ENCODE peak calls at places on chromosomes 5 and 9, in seven cellular contexts. One of them, this sample, is unnamed.

GRCh38 chr5:1380011-1380817 is 35.3 kb upstream of the CLPTM1L start:
- DNase-seq in brain microvascular endothelial cell: no peak
- DNase-seq in aorta: peak
- DNase-seq in psoas muscle: peak
- DNase-seq in uterus: no peak
- DNase-seq in K562: peak
- DNase-seq in CD4-positive, alpha-beta memory T cell: peak
- DNase-seq in this sample: no peak

GRCh38 chr9:116491219-116491618 is 195.9 kb upstream of the TRIM32 start:
- DNase-seq in brain microvascular endothelial cell: no peak
- DNase-seq in aorta: no peak
- DNase-seq in psoas muscle: no peak
- DNase-seq in uterus: no peak
- DNase-seq in K562: no peak
- DNase-seq in CD4-positive, alpha-beta memory T cell: no peak
- DNase-seq in this sample: no peak

GRCh38 chr5:998975-999501 is 9.6 kb upstream of the NKD2 start:
- DNase-seq in brain microvascular endothelial cell: no peak
- DNase-seq in aorta: peak
- DNase-seq in psoas muscle: no peak
- DNase-seq in uterus: peak
- DNase-seq in K562: no peak
- DNase-seq in CD4-positive, alpha-beta memory T cell: no peak
- DNase-seq in this sample: no peak

GRCh38 chr5:31317642-31318041 is 124.2 kb downstream of the CDH6 start:
- DNase-seq in brain microvascular endothelial cell: no peak
- DNase-seq in aorta: no peak
- DNase-seq in psoas muscle: no peak
- DNase-seq in uterus: no peak
- DNase-seq in K562: peak
- DNase-seq in CD4-positive, alpha-beta memory T cell: no peak
- DNase-seq in this sample: no peak

GRCh38 chr5:1543398-1544293 is 19.9 kb upstream of the LPCAT1 start:
- DNase-seq in brain microvascular endothelial cell: no peak
- DNase-seq in aorta: peak
- DNase-seq in psoas muscle: no peak
- DNase-seq in uterus: peak
- DNase-seq in K562: no peak
- DNase-seq in CD4-positive, alpha-beta memory T cell: no peak
- DNase-seq in this sample: no peak

GRCh38 chr5:6471252-6471651 is 22.6 kb downstream of the UBE2QL1 start:
- DNase-seq in brain microvascular endothelial cell: no peak
- DNase-seq in aorta: no peak
- DNase-seq in psoas muscle: no peak
- DNase-seq in uterus: no peak
- DNase-seq in K562: no peak
- DNase-seq in CD4-positive, alpha-beta memory T cell: no peak
- DNase-seq in this sample: no peak

GRCh38 chr5:3343911-3344310 is 251.7 kb upstream of the IRX1 start:
- DNase-seq in brain microvascular endothelial cell: no peak
- DNase-seq in aorta: peak
- DNase-seq in psoas muscle: no peak
- DNase-seq in uterus: no peak
- DNase-seq in K562: no peak
- DNase-seq in CD4-positive, alpha-beta memory T cell: no peak
- DNase-seq in this sample: no peak

GRCh38 chr5:50807661-50808060 is 141.2 kb downstream of the PARP8 start:
- DNase-seq in brain microvascular endothelial cell: peak
- DNase-seq in aorta: no peak
- DNase-seq in psoas muscle: no peak
- DNase-seq in uterus: no peak
- DNase-seq in K562: no peak
- DNase-seq in CD4-positive, alpha-beta memory T cell: no peak
- DNase-seq in this sample: no peak

GRCh38 chr9:128159073-128159783 is 837 bp upstream of the BBLN start:
- DNase-seq in brain microvascular endothelial cell: no peak
- DNase-seq in aorta: no peak
- DNase-seq in psoas muscle: no peak
- DNase-seq in uterus: peak
- DNase-seq in K562: peak
- DNase-seq in CD4-positive, alpha-beta memory T cell: peak
- DNase-seq in this sample: peak

GRCh38 chr9:94806307-94806893 is 79.9 kb downstream of the AOPEP start:
- DNase-seq in brain microvascular endothelial cell: no peak
- DNase-seq in aorta: no peak
- DNase-seq in psoas muscle: no peak
- DNase-seq in uterus: no peak
- DNase-seq in K562: no peak
- DNase-seq in CD4-positive, alpha-beta memory T cell: no peak
- DNase-seq in this sample: no peak

GRCh38 chr5:23884405-23884804 is 377.0 kb downstream of the PRDM9 start:
- DNase-seq in brain microvascular endothelial cell: no peak
- DNase-seq in aorta: no peak
- DNase-seq in psoas muscle: no peak
- DNase-seq in uterus: no peak
- DNase-seq in K562: no peak
- DNase-seq in CD4-positive, alpha-beta memory T cell: no peak
- DNase-seq in this sample: no peak

GRCh38 chr5:79135790-79136553 is 24.4 kb downstream of the BHMT start:
- DNase-seq in brain microvascular endothelial cell: no peak
- DNase-seq in aorta: no peak
- DNase-seq in psoas muscle: no peak
- DNase-seq in uterus: no peak
- DNase-seq in K562: no peak
- DNase-seq in CD4-positive, alpha-beta memory T cell: no peak
- DNase-seq in this sample: no peak

GRCh38 chr5:17374157-17374556 is 123.9 kb upstream of the TAF11L2 start:
- DNase-seq in brain microvascular endothelial cell: peak
- DNase-seq in aorta: no peak
- DNase-seq in psoas muscle: no peak
- DNase-seq in uterus: no peak
- DNase-seq in K562: no peak
- DNase-seq in CD4-positive, alpha-beta memory T cell: no peak
- DNase-seq in this sample: no peak

GRCh38 chr9:34457266-34458012 is 931 bp downstream of the FAM219A start:
- DNase-seq in brain microvascular endothelial cell: peak
- DNase-seq in aorta: peak
- DNase-seq in psoas muscle: peak
- DNase-seq in uterus: peak
- DNase-seq in K562: peak
- DNase-seq in CD4-positive, alpha-beta memory T cell: peak
- DNase-seq in this sample: peak

GRCh38 chr5:154505567-154505966 is 27.5 kb upstream of the HAND1 start:
- DNase-seq in brain microvascular endothelial cell: no peak
- DNase-seq in aorta: no peak
- DNase-seq in psoas muscle: no peak
- DNase-seq in uterus: no peak
- DNase-seq in K562: no peak
- DNase-seq in CD4-positive, alpha-beta memory T cell: no peak
- DNase-seq in this sample: no peak

GRCh38 chr9:71703172-71703872 is 65.0 kb downstream of the CEMIP2 start:
- DNase-seq in brain microvascular endothelial cell: no peak
- DNase-seq in aorta: no peak
- DNase-seq in psoas muscle: no peak
- DNase-seq in uterus: no peak
- DNase-seq in K562: no peak
- DNase-seq in CD4-positive, alpha-beta memory T cell: no peak
- DNase-seq in this sample: no peak

GRCh38 chr9:136239135-136239962 is 6.3 kb downstream of the QSOX2 start:
- DNase-seq in brain microvascular endothelial cell: no peak
- DNase-seq in aorta: no peak
- DNase-seq in psoas muscle: no peak
- DNase-seq in uterus: no peak
- DNase-seq in K562: no peak
- DNase-seq in CD4-positive, alpha-beta memory T cell: no peak
- DNase-seq in this sample: no peak

GRCh38 chr9:124868511-124869465 is 6.9 kb downstream of the ARPC5L start:
- DNase-seq in brain microvascular endothelial cell: peak
- DNase-seq in aorta: peak
- DNase-seq in psoas muscle: peak
- DNase-seq in uterus: peak
- DNase-seq in K562: peak
- DNase-seq in CD4-positive, alpha-beta memory T cell: peak
- DNase-seq in this sample: peak

GRCh38 chr9:76020654-76021053 is 130.2 kb downstream of the PCSK5 start:
- DNase-seq in brain microvascular endothelial cell: no peak
- DNase-seq in aorta: no peak
- DNase-seq in psoas muscle: no peak
- DNase-seq in uterus: no peak
- DNase-seq in K562: no peak
- DNase-seq in CD4-positive, alpha-beta memory T cell: no peak
- DNase-seq in this sample: no peak

GRCh38 chr9:118896356-118897000 is 472.8 kb downstream of the BRINP1 start:
- DNase-seq in brain microvascular endothelial cell: no peak
- DNase-seq in aorta: no peak
- DNase-seq in psoas muscle: no peak
- DNase-seq in uterus: no peak
- DNase-seq in K562: peak
- DNase-seq in CD4-positive, alpha-beta memory T cell: no peak
- DNase-seq in this sample: no peak

GRCh38 chr5:128271859-128272446 is 188.4 kb downstream of the SLC12A2 start:
- DNase-seq in brain microvascular endothelial cell: peak
- DNase-seq in aorta: no peak
- DNase-seq in psoas muscle: no peak
- DNase-seq in uterus: no peak
- DNase-seq in K562: peak
- DNase-seq in CD4-positive, alpha-beta memory T cell: no peak
- DNase-seq in this sample: no peak

DNA sequence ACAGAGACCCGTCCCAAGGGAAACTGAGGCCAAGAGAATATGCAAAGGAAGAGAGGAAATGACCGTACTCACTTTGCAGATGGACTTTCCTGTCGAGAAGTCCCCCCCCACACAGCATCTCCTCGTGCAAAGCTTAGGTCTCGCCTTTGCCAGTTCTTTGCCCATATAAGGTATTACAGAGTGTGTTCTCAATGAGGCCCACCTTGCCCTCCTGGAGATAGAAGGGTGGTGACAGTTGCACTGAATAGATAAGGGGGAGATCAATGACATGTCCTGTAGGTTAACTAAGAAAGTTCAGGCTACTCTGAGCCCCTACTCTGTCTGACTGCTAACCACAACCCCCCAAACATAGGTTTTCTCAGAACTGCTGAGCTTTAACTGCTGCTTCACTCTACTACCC is 68.2 kb upstream of the SPTLC1 start:
- DNase-seq in brain microvascular endothelial cell: no peak
- DNase-seq in aorta: no peak
- DNase-seq in psoas muscle: no peak
- DNase-seq in uterus: no peak
- DNase-seq in K562: peak
- DNase-seq in CD4-positive, alpha-beta memory T cell: no peak
- DNase-seq in this sample: no peak
- H3K27ac ChIP-seq in brain microvascular endothelial cell: no peak
- H3K27ac ChIP-seq in aorta: no peak
- H3K27ac ChIP-seq in psoas muscle: no peak
- H3K27ac ChIP-seq in uterus: no peak
- H3K27ac ChIP-seq in K562: peak
- H3K27ac ChIP-seq in CD4-positive, alpha-beta memory T cell: no peak
- H3K27ac ChIP-seq in this sample: no peak

GRCh38 chr5:121981254-121981653 is 19.5 kb downstream of the SRFBP1 start:
- DNase-seq in brain microvascular endothelial cell: no peak
- DNase-seq in aorta: no peak
- DNase-seq in psoas muscle: no peak
- DNase-seq in uterus: no peak
- DNase-seq in K562: no peak
- DNase-seq in CD4-positive, alpha-beta memory T cell: no peak
- DNase-seq in this sample: peak
- H3K27ac ChIP-seq in brain microvascular endothelial cell: no peak
- H3K27ac ChIP-seq in aorta: no peak
- H3K27ac ChIP-seq in psoas muscle: no peak
- H3K27ac ChIP-seq in uterus: no peak
- H3K27ac ChIP-seq in K562: no peak
- H3K27ac ChIP-seq in CD4-positive, alpha-beta memory T cell: no peak
- H3K27ac ChIP-seq in this sample: peak

GRCh38 chr5:96509313-96509712 is 76.3 kb upstream of the PCSK1 start:
- DNase-seq in brain microvascular endothelial cell: no peak
- DNase-seq in aorta: no peak
- DNase-seq in psoas muscle: no peak
- DNase-seq in uterus: no peak
- DNase-seq in K562: no peak
- DNase-seq in CD4-positive, alpha-beta memory T cell: no peak
- DNase-seq in this sample: no peak
- H3K27ac ChIP-seq in brain microvascular endothelial cell: peak
- H3K27ac ChIP-seq in aorta: no peak
- H3K27ac ChIP-seq in psoas muscle: no peak
- H3K27ac ChIP-seq in uterus: no peak
- H3K27ac ChIP-seq in K562: no peak
- H3K27ac ChIP-seq in CD4-positive, alpha-beta memory T cell: no peak
- H3K27ac ChIP-seq in this sample: no peak

GRCh38 chr9:93343663-93344062 is 107.8 kb upstream of the FAM120A start:
- DNase-seq in brain microvascular endothelial cell: no peak
- DNase-seq in aorta: no peak
- DNase-seq in psoas muscle: no peak
- DNase-seq in uterus: no peak
- DNase-seq in K562: no peak
- DNase-seq in CD4-positive, alpha-beta memory T cell: no peak
- DNase-seq in this sample: no peak

GRCh38 chr9:93345630-93346239 is 105.8 kb upstream of the FAM120A start:
- DNase-seq in brain microvascular endothelial cell: no peak
- DNase-seq in aorta: no peak
- DNase-seq in psoas muscle: no peak
- DNase-seq in uterus: no peak
- DNase-seq in K562: no peak
- DNase-seq in CD4-positive, alpha-beta memory T cell: no peak
- DNase-seq in this sample: no peak

GRCh38 chr9:93346240-93347112 is 105.0 kb upstream of the FAM120A start:
- DNase-seq in brain microvascular endothelial cell: no peak
- DNase-seq in aorta: no peak
- DNase-seq in psoas muscle: peak
- DNase-seq in uterus: no peak
- DNase-seq in K562: no peak
- DNase-seq in CD4-positive, alpha-beta memory T cell: no peak
- DNase-seq in this sample: no peak
- H3K27ac ChIP-seq in brain microvascular endothelial cell: no peak
- H3K27ac ChIP-seq in aorta: no peak
- H3K27ac ChIP-seq in psoas muscle: no peak
- H3K27ac ChIP-seq in uterus: no peak
- H3K27ac ChIP-seq in K562: no peak
- H3K27ac ChIP-seq in CD4-positive, alpha-beta memory T cell: no peak
- H3K27ac ChIP-seq in this sample: no peak

GRCh38 chr9:4298255-4299005 is 1.4 kb downstream of the GLIS3 start:
- DNase-seq in brain microvascular endothelial cell: no peak
- DNase-seq in aorta: peak
- DNase-seq in psoas muscle: peak
- DNase-seq in uterus: peak
- DNase-seq in K562: no peak
- DNase-seq in CD4-positive, alpha-beta memory T cell: no peak
- DNase-seq in this sample: no peak
- H3K27ac ChIP-seq in brain microvascular endothelial cell: peak
- H3K27ac ChIP-seq in aorta: peak
- H3K27ac ChIP-seq in psoas muscle: peak
- H3K27ac ChIP-seq in uterus: peak
- H3K27ac ChIP-seq in K562: no peak
- H3K27ac ChIP-seq in CD4-positive, alpha-beta memory T cell: no peak
- H3K27ac ChIP-seq in this sample: no peak

DNA sequence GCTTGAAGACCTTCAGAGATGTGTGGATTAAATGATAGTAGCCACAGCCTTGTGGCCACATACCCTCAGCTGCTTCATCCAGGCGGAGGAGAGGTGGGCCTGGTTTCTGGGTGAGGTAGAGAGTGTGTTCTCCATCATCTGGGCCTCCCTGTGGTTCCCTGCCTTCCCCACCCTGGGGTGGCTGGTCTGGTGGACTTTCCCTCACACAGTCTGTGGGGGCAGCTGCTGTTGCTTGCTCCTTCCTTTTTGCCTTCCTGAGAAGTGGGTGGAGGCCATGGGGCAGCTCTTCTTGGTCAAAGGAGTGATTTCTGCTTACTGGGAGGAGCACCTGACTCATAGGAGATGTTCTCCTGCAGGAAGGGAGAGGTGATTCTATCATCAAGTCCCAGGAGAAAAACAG is 62.9 kb downstream of the PPARGC1B start:
- DNase-seq in brain microvascular endothelial cell: no peak
- DNase-seq in aorta: peak
- DNase-seq in psoas muscle: no peak
- DNase-seq in uterus: no peak
- DNase-seq in K562: no peak
- DNase-seq in CD4-positive, alpha-beta memory T cell: no peak
- DNase-seq in this sample: no peak
- H3K27ac ChIP-seq in brain microvascular endothelial cell: no peak
- H3K27ac ChIP-seq in aorta: no peak
- H3K27ac ChIP-seq in psoas muscle: peak
- H3K27ac ChIP-seq in uterus: peak
- H3K27ac ChIP-seq in K562: no peak
- H3K27ac ChIP-seq in CD4-positive, alpha-beta memory T cell: no peak
- H3K27ac ChIP-seq in this sample: no peak

This sample was measured in OCI-LY7.